ENCODE peak calls at places on chromosome 4, in six cellular contexts. One of them, this sample, is unnamed.

GRCh38 chr4:89823416-89823815 is 13.5 kb downstream of the SNCA start:
- DNase-seq in uterus: no peak
- DNase-seq in left ventricle myocardium inferior: no peak
- DNase-seq in spleen: no peak
- DNase-seq in OCI-LY7: no peak
- DNase-seq in suprapubic skin: no peak
- DNase-seq in this sample: no peak

GRCh38 chr4:95250544-95251137 is 298.1 kb downstream of the UNC5C start:
- DNase-seq in uterus: no peak
- DNase-seq in left ventricle myocardium inferior: no peak
- DNase-seq in spleen: no peak
- DNase-seq in OCI-LY7: no peak
- DNase-seq in suprapubic skin: no peak
- DNase-seq in this sample: no peak

GRCh38 chr4:165461176-165461835 is 82.5 kb downstream of the CPE start:
- DNase-seq in uterus: peak; percentile 40
- DNase-seq in left ventricle myocardium inferior: no peak
- DNase-seq in spleen: no peak
- DNase-seq in OCI-LY7: no peak
- DNase-seq in suprapubic skin: no peak
- DNase-seq in this sample: no peak

GRCh38 chr4:90546114-90546513 is 418.9 kb downstream of the CCSER1 start:
- DNase-seq in uterus: no peak
- DNase-seq in left ventricle myocardium inferior: no peak
- DNase-seq in spleen: no peak
- DNase-seq in OCI-LY7: no peak
- DNase-seq in suprapubic skin: no peak
- DNase-seq in this sample: no peak

GRCh38 chr4:55793479-55793878 is 26.1 kb upstream of the EXOC1L start:
- DNase-seq in uterus: no peak
- DNase-seq in left ventricle myocardium inferior: no peak
- DNase-seq in spleen: peak; percentile 71
- DNase-seq in OCI-LY7: no peak
- DNase-seq in suprapubic skin: no peak
- DNase-seq in this sample: no peak

GRCh38 chr4:53684448-53684847 is 93.2 kb upstream of the LNX1 start:
- DNase-seq in uterus: no peak
- DNase-seq in left ventricle myocardium inferior: no peak
- DNase-seq in spleen: no peak
- DNase-seq in OCI-LY7: no peak
- DNase-seq in suprapubic skin: no peak
- DNase-seq in this sample: no peak

GRCh38 chr4:74374561-74375327 is 9.8 kb downstream of the EREG start:
- DNase-seq in uterus: no peak
- DNase-seq in left ventricle myocardium inferior: no peak
- DNase-seq in spleen: no peak
- DNase-seq in OCI-LY7: no peak
- DNase-seq in suprapubic skin: no peak
- DNase-seq in this sample: no peak

GRCh38 chr4:104491396-104491821 is 3.3 kb downstream of the CXXC4 start:
- DNase-seq in uterus: peak; percentile 34
- DNase-seq in left ventricle myocardium inferior: peak; percentile 35
- DNase-seq in spleen: peak; percentile 79
- DNase-seq in OCI-LY7: no peak
- DNase-seq in suprapubic skin: no peak
- DNase-seq in this sample: peak; percentile 38

GRCh38 chr4:121139533-121140222 is 24.4 kb downstream of the TNIP3 start:
- DNase-seq in uterus: no peak
- DNase-seq in left ventricle myocardium inferior: no peak
- DNase-seq in spleen: no peak
- DNase-seq in OCI-LY7: no peak
- DNase-seq in suprapubic skin: no peak
- DNase-seq in this sample: no peak

GRCh38 chr4:94156816-94157215 is 50.8 kb upstream of the SMARCAD1 start:
- DNase-seq in uterus: no peak
- DNase-seq in left ventricle myocardium inferior: no peak
- DNase-seq in spleen: no peak
- DNase-seq in OCI-LY7: no peak
- DNase-seq in suprapubic skin: no peak
- DNase-seq in this sample: no peak

GRCh38 chr4:4837921-4838601 is 21.4 kb upstream of the MSX1 start:
- DNase-seq in uterus: no peak
- DNase-seq in left ventricle myocardium inferior: no peak
- DNase-seq in spleen: peak; percentile 54
- DNase-seq in OCI-LY7: no peak
- DNase-seq in suprapubic skin: peak; percentile 50
- DNase-seq in this sample: no peak

GRCh38 chr4:112552668-112553067 is 36.7 kb upstream of the NEUROG2 start:
- DNase-seq in uterus: no peak
- DNase-seq in left ventricle myocardium inferior: no peak
- DNase-seq in spleen: no peak
- DNase-seq in OCI-LY7: no peak
- DNase-seq in suprapubic skin: no peak
- DNase-seq in this sample: no peak

GRCh38 chr4:113278324-113278934 is 229.0 kb downstream of the ANK2 start:
- DNase-seq in uterus: peak; percentile 69
- DNase-seq in left ventricle myocardium inferior: peak; percentile 40
- DNase-seq in spleen: no peak
- DNase-seq in OCI-LY7: peak; percentile 67
- DNase-seq in suprapubic skin: peak; percentile 82
- DNase-seq in this sample: peak; percentile 58

GRCh38 chr4:120843840-120844527 is 78.5 kb downstream of the PRDM5 start:
- DNase-seq in uterus: no peak
- DNase-seq in left ventricle myocardium inferior: peak; percentile 16
- DNase-seq in spleen: no peak
- DNase-seq in OCI-LY7: peak; percentile 32
- DNase-seq in suprapubic skin: no peak
- DNase-seq in this sample: no peak

GRCh38 chr4:48543796-48544195 is 53.7 kb downstream of the ZAR1 start:
- DNase-seq in uterus: no peak
- DNase-seq in left ventricle myocardium inferior: no peak
- DNase-seq in spleen: no peak
- DNase-seq in OCI-LY7: no peak
- DNase-seq in suprapubic skin: no peak
- DNase-seq in this sample: no peak

GRCh38 chr4:41061482-41062185 is 152.7 kb downstream of the APBB2 start:
- DNase-seq in uterus: no peak
- DNase-seq in left ventricle myocardium inferior: no peak
- DNase-seq in spleen: no peak
- DNase-seq in OCI-LY7: no peak
- DNase-seq in suprapubic skin: no peak
- DNase-seq in this sample: no peak

GRCh38 chr4:187184513-187184912 is 460.9 kb upstream of the FAT1 start:
- DNase-seq in uterus: no peak
- DNase-seq in left ventricle myocardium inferior: no peak
- DNase-seq in spleen: no peak
- DNase-seq in OCI-LY7: no peak
- DNase-seq in suprapubic skin: no peak
- DNase-seq in this sample: no peak

GRCh38 chr4:82866706-82867385 is 24.1 kb downstream of the SEC31A start:
- DNase-seq in uterus: no peak
- DNase-seq in left ventricle myocardium inferior: no peak
- DNase-seq in spleen: no peak
- DNase-seq in OCI-LY7: no peak
- DNase-seq in suprapubic skin: no peak
- DNase-seq in this sample: no peak

GRCh38 chr4:13990596-13991589 is 363.4 kb upstream of the BOD1L1 start:
- DNase-seq in uterus: no peak
- DNase-seq in left ventricle myocardium inferior: no peak
- DNase-seq in spleen: no peak
- DNase-seq in OCI-LY7: no peak
- DNase-seq in suprapubic skin: no peak
- DNase-seq in this sample: no peak

GRCh38 chr4:102824398-102824797 is 3.0 kb downstream of the UBE2D3 start:
- DNase-seq in uterus: no peak
- DNase-seq in left ventricle myocardium inferior: no peak
- DNase-seq in spleen: no peak
- DNase-seq in OCI-LY7: no peak
- DNase-seq in suprapubic skin: no peak
- DNase-seq in this sample: no peak

DNA sequence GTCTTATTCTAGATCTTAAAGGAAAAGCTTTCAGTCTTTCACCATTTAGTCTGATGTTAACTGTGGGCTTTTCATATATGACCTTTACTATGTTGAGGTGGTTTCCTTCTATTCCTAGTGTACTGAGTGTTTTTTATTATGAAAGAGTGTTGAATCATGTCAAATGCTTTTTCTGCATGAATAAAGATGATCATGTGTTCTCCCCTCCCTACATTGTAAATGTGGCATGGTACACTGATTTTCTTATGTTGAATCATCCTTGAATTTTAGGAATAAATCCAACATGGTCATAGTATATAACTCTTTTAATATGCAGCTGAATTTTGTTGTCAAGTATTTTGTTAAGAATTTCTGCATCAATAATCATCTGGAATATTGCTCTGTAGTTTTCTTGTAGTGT is 4.3 kb downstream of the CLGN start:
- DNase-seq in uterus: no peak
- DNase-seq in left ventricle myocardium inferior: no peak
- DNase-seq in spleen: no peak
- DNase-seq in OCI-LY7: no peak
- DNase-seq in suprapubic skin: no peak
- DNase-seq in this sample: no peak
- TF ChIP-seq CTCF in uterus: no peak
- TF ChIP-seq CTCF in left ventricle myocardium inferior: no peak
- TF ChIP-seq CTCF in spleen: no peak
- TF ChIP-seq CTCF in OCI-LY7: no peak
- TF ChIP-seq CTCF in suprapubic skin: no peak
- TF ChIP-seq CTCF in this sample: no peak

GRCh38 chr4:168787334-168787733 is 222.7 kb downstream of the CBR4 start:
- DNase-seq in uterus: no peak
- DNase-seq in left ventricle myocardium inferior: no peak
- DNase-seq in spleen: no peak
- DNase-seq in OCI-LY7: no peak
- DNase-seq in suprapubic skin: no peak
- DNase-seq in this sample: no peak
- H3K4me1 ChIP-seq in uterus: no peaks in the 10 kb centered on the region
- H3K4me1 ChIP-seq in left ventricle myocardium inferior: peaks cover 25% of the 10 kb centered on the region
- H3K4me1 ChIP-seq in spleen: peaks cover 18% of the 10 kb centered on the region
- H3K4me1 ChIP-seq in OCI-LY7: no peaks in the 10 kb centered on the region
- H3K4me1 ChIP-seq in suprapubic skin: peaks cover 11% of the 10 kb centered on the region
- H3K4me1 ChIP-seq in this sample: no peaks in the 10 kb centered on the region

GRCh38 chr4:119087121-119087520 is 48.5 kb upstream of the MYOZ2 start:
- DNase-seq in uterus: no peak
- DNase-seq in left ventricle myocardium inferior: no peak
- DNase-seq in spleen: no peak
- DNase-seq in OCI-LY7: no peak
- DNase-seq in suprapubic skin: no peak
- DNase-seq in this sample: no peak
- TF ChIP-seq CTCF in uterus: peak; percentile 9
- TF ChIP-seq CTCF in left ventricle myocardium inferior: peak; percentile 49
- TF ChIP-seq CTCF in spleen: no peak
- TF ChIP-seq CTCF in OCI-LY7: peak; percentile 60
- TF ChIP-seq CTCF in suprapubic skin: peak; percentile 11
- TF ChIP-seq CTCF in this sample: peak; percentile 30

GRCh38 chr4:128573781-128574508 is 235.6 kb upstream of the JADE1 start:
- DNase-seq in uterus: no peak
- DNase-seq in left ventricle myocardium inferior: no peak
- DNase-seq in spleen: no peak
- DNase-seq in OCI-LY7: no peak
- DNase-seq in suprapubic skin: no peak
- DNase-seq in this sample: no peak

GRCh38 chr4:128571747-128572146 is 237.8 kb upstream of the JADE1 start:
- DNase-seq in uterus: peak; percentile 67
- DNase-seq in left ventricle myocardium inferior: no peak
- DNase-seq in spleen: no peak
- DNase-seq in OCI-LY7: no peak
- DNase-seq in suprapubic skin: no peak
- DNase-seq in this sample: no peak

GRCh38 chr4:128574706-128575105 is 234.8 kb upstream of the JADE1 start:
- DNase-seq in uterus: peak; percentile 71
- DNase-seq in left ventricle myocardium inferior: peak; percentile 49
- DNase-seq in spleen: peak; percentile 81
- DNase-seq in OCI-LY7: peak; percentile 74
- DNase-seq in suprapubic skin: peak; percentile 84
- DNase-seq in this sample: peak; percentile 57

GRCh38 chr4:128570380-128570779 is 239.1 kb upstream of the JADE1 start:
- DNase-seq in uterus: peak; percentile 67
- DNase-seq in left ventricle myocardium inferior: peak; percentile 31
- DNase-seq in spleen: no peak
- DNase-seq in OCI-LY7: no peak
- DNase-seq in suprapubic skin: no peak
- DNase-seq in this sample: peak; percentile 49

DNA sequence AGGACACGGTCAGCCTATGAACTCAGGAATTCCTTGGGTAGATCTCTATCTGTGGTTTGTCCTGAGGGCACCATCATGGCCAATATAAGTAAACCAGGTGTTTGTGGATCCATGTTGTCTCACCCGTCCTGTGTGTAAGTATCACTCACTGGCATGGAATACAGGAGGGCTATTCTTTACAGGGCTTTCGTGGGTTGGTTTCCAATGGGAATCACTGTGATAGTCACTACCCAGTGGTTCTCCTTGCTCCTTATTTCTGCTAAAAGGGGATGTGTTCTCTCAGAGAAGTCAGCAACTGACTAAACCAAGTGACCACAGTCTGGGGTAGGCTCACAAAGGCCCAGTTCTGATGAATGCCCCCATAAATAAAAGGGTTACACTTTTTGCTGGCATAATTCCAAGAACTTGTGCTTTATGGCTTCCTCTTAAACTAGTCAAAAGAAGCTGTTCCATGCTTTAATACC is 236.7 kb upstream of the JADE1 start:
- DNase-seq in uterus: no peak
- DNase-seq in left ventricle myocardium inferior: no peak
- DNase-seq in spleen: no peak
- DNase-seq in OCI-LY7: no peak
- DNase-seq in suprapubic skin: no peak
- DNase-seq in this sample: no peak
- H3K4me1 ChIP-seq in uterus: no peaks in the 10 kb centered on the region
- H3K4me1 ChIP-seq in left ventricle myocardium inferior: peaks cover 44% of the 10 kb centered on the region
- H3K4me1 ChIP-seq in spleen: peaks cover 16% of the 10 kb centered on the region
- H3K4me1 ChIP-seq in OCI-LY7: no peaks in the 10 kb centered on the region
- H3K4me1 ChIP-seq in suprapubic skin: peaks cover 26% of the 10 kb centered on the region
- H3K4me1 ChIP-seq in this sample: peaks cover 28% of the 10 kb centered on the region

DNA sequence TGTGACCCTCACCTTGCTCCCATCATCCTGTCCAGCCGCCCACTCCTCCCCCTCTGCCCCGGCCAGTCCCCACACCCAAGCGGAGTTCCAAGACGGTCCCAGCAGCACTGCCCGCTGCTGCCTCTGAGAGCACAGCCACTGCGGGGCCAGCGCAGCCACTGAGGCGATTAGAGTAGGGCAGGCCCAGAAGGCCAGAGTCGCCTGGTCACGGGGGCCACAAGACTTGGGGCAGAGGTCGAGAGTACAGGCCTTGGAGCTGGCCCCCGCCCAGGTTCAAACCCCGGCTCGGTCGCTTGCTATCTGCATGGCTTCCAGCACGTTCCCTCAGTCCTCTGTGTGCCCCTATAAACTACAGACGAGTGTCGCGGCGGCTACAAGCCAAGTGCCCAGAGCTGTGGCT is 53.2 kb upstream of the ADRA2C start:
- DNase-seq in uterus: no peak
- DNase-seq in left ventricle myocardium inferior: peak; percentile 8
- DNase-seq in spleen: peak; percentile 62
- DNase-seq in OCI-LY7: no peak
- DNase-seq in suprapubic skin: no peak
- DNase-seq in this sample: peak; percentile 45
- TF ChIP-seq CTCF in uterus: no peak
- TF ChIP-seq CTCF in left ventricle myocardium inferior: no peak
- TF ChIP-seq CTCF in spleen: no peak
- TF ChIP-seq CTCF in OCI-LY7: no peak
- TF ChIP-seq CTCF in suprapubic skin: no peak
- TF ChIP-seq CTCF in this sample: no peak

GRCh38 chr4:152109585-152110509 is 349.0 kb upstream of the GATB start:
- DNase-seq in uterus: peak; percentile 28
- DNase-seq in left ventricle myocardium inferior: no peak
- DNase-seq in spleen: no peak
- DNase-seq in OCI-LY7: no peak
- DNase-seq in suprapubic skin: no peak
- DNase-seq in this sample: no peak
- H3K4me1 ChIP-seq in uterus: no peaks in the 10 kb centered on the region
- H3K4me1 ChIP-seq in left ventricle myocardium inferior: peaks cover 65% of the 10 kb centered on the region
- H3K4me1 ChIP-seq in spleen: peaks cover 55% of the 10 kb centered on the region
- H3K4me1 ChIP-seq in OCI-LY7: no peaks in the 10 kb centered on the region
- H3K4me1 ChIP-seq in suprapubic skin: peaks cover 21% of the 10 kb centered on the region
- H3K4me1 ChIP-seq in this sample: no peaks in the 10 kb centered on the region

This sample was measured in psoas muscle.